ENCODE peak calls at places on chromosomes 5 and 9, in seven cellular contexts. J, V, R, M, I, H and Z are unnamed samples.

GRCh38 chr5:158414780-158415179 is 555.8 kb upstream of the CLINT1 start:
- DNase-seq in J (no peak), V (no peak), R (no peak), M (no peak), I (peak; percentile 86), H (no peak), Z (no peak)

GRCh38 chr9:8374471-8374870 is 574.9 kb upstream of the DMAC1 start:
- DNase-seq in J (no peak), V (no peak), R (no peak), M (no peak), I (no peak), H (no peak), Z (no peak)

GRCh38 chr5:57032151-57032551 is 80.2 kb upstream of the MIER3 start:
- DNase-seq in J (no peak), V (no peak), R (no peak), M (peak; percentile 60), I (no peak), H (peak; percentile 70), Z (no peak)

GRCh38 chr9:128246471-128246870 is 29.3 kb downstream of the GOLGA2 start:
- DNase-seq in J (no peak), V (no peak), R (no peak), M (no peak), I (no peak), H (no peak), Z (no peak)

GRCh38 chr9:87263291-87263690 is 234.4 kb upstream of the DAPK1 start:
- DNase-seq in J (no peak), V (peak; percentile 39), R (peak; percentile 10), M (peak; percentile 7), I (no peak), H (peak; percentile 1), Z (no peak)

GRCh38 chr9:97689401-97689800 is 7.7 kb downstream of the XPA start:
- DNase-seq in J (no peak), V (no peak), R (no peak), M (no peak), I (peak; percentile 17), H (no peak), Z (peak; percentile 48)

GRCh38 chr5:123265551-123265950 is 157.7 kb downstream of the CEP120 start:
- DNase-seq in J (no peak), V (no peak), R (no peak), M (no peak), I (peak; percentile 34), H (no peak), Z (no peak)

GRCh38 chr5:154593091-154593490 is 115.1 kb upstream of the HAND1 start:
- DNase-seq in J (no peak), V (no peak), R (no peak), M (no peak), I (peak; percentile 56), H (no peak), Z (no peak)

GRCh38 chr9:97388721-97389238 is 23.1 kb upstream of the TDRD7 start:
- DNase-seq in J (no peak), V (no peak), R (no peak), M (no peak), I (no peak), H (no peak), Z (peak; percentile 88)

DNA sequence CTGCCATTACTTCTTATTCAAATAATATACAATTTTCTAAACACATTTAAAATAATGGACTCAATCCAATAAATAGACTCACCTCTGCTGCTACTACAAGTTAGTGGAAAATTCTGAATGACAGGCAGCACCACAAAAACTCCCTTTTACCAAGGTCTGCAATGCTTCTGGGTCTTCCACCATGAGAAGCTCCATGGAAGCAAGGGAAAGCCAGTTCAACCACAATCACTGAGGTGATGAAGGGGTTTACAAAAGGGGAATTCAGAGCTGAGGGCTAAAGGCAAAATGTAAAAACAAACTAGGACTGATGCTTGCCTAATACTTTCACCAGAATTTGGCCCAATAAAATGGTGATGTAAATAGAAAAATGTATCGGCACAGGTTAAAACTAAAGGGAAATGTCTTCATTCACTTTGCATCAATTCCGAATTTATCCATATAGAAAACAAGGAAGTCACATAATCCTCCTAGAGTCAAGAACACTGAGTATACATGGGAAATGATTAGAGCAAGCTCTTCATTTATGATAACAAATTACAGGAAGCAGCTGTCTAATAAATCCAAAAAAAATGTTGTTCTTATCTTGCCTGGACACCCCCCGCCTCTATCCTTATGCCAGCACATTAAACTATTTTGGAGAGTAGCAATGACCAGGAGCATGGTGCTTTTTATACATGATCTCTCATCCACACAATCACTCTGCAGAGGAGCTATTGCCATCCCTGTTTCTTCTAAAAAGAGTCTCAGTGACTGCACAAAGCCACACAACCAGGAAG is 66.3 kb upstream of the NFIB start:
- DNase-seq in J (no peak), V (no peak), R (peak; percentile 17), M (no peak), I (no peak), H (no peak), Z (no peak)
- TF ChIP-seq POLR2A in J (no peak), V (no peak), R (no peak), M (no peak), I (no peak), H (no peak), Z (no peak)

GRCh38 chr5:388266-389196 is 54.4 kb upstream of the EXOC3 start:
- DNase-seq in J (no peak), V (no peak), R (no peak), M (no peak), I (no peak), H (no peak), Z (no peak)

GRCh38 chr5:387491-388265 is 55.3 kb upstream of the EXOC3 start:
- DNase-seq in J (no peak), V (no peak), R (no peak), M (no peak), I (no peak), H (no peak), Z (no peak)

GRCh38 chr5:385321-385720 is 57.7 kb upstream of the EXOC3 start:
- DNase-seq in J (no peak), V (no peak), R (no peak), M (no peak), I (no peak), H (no peak), Z (no peak)

GRCh38 chr5:389197-389821 is 53.7 kb upstream of the EXOC3 start:
- DNase-seq in J (no peak), V (no peak), R (no peak), M (no peak), I (no peak), H (no peak), Z (no peak)

GRCh38 chr5:386432-387341 is 56.3 kb upstream of the EXOC3 start:
- DNase-seq in J (no peak), V (no peak), R (no peak), M (no peak), I (peak; percentile 76), H (no peak), Z (no peak)
- TF ChIP-seq POLR2A in J (no peak), V (no peak), R (no peak), M (no peak), I (no peak), H (no peak), Z (no peak)

DNA sequence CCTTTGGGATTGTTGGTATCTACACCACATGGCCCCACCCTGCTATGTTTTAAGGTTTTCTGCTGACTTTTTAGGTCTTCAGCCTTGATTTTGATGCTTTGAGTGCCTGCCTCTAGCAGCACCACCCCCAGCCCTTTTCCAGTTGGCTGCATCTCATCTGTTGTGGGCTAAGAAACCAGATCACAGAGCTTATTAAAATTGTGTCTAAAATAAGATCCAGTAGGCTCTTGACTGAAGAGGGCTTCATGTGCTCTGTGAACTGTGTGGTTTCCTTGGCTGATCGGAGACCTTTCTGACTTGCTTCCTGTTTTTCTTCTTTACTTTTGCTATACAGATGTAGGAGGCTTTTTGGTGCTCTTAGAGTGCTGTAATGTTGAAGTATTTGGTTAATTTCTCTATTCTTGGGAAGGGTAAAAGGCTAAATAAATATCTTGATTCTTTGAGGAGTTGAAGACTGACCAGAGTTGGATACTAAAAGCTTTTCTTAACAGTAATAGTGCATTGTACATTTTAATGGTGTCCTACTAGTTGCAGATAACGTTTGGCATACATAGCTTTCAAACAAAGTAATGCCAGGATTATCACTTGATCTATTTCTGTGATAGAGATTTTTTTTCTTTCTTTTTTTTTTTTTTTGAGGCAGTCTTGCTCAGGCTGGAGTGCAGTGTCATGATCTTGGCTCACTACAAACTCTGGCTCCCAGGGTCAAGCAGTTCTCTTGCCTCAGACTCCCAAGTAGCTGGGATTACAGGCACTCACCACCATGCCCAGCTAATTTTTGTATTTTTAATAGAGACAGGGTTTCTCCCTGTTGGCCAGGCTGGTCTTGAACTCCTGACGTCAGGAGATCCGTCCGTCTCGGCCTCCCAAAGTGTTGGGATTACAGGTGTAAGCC is 4.5 kb downstream of the UBE2D2 start:
- DNase-seq in J (no peak), V (no peak), R (peak; percentile 12), M (no peak), I (peak; percentile 34), H (no peak), Z (no peak)
- TF ChIP-seq POLR2A in J (no peak), V (no peak), R (no peak), M (no peak), I (no peak), H (no peak), Z (no peak)

GRCh38 chr9:76456202-76456926 is 2.6 kb upstream of the GCNT1 start:
- DNase-seq in J (no peak), V (peak; percentile 90), R (peak; percentile 91), M (no peak), I (peak; percentile 82), H (no peak), Z (peak; percentile 61)
- TF ChIP-seq POLR2A in J (no peak), V (no peak), R (no peak), M (no peak), I (no peak), H (no peak), Z (no peak)

DNA sequence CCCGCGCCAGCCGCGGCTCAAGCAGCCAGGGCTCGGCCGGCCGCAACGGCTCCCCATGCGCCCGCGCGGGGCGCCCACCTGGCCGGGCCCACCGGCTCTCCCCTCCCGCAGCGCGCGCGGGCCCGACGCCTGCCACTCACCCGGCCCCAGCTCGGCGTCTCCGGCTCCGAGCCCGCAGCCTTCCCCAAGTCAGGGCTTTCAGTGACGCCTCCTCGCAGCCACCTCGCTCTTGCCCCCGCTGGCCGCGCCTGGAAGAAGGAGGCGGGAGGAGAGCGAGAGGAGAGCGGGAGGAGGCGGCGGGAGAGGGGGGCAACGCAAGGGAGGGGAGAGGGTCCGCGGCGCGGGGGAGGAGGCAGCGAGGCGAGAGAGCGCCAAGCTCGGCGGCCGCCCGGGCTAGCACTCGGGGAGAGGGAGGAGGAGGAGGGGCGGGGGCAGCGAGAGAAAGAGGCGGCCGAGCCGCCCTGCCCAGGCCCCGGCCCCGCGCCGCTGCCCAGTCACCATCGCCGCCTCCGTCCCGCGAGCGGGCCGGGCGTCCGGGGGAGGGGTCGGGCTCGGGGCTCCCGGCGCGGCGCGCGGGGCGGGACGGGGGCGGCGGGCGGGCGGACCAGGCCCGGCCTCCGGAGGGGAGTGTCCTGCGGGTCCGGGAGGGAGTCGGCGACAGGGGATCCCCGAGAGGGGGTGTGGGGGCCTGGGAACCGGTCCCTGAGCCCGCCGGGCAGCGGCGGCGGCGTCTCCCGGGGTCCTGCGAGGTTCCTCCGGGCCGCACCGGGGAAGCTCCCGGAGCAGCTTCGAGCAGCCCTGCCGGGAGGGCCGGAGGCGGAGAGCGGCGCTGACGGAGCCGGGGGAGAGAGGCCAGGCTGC is at the start of gene LHFPL2:
- DNase-seq in J (peak; percentile 85), V (peak; percentile 87), R (peak; percentile 73), M (peak; percentile 78), I (peak; percentile 68), H (no peak), Z (no peak)
- TF ChIP-seq POLR2A in J (no peak), V (peak; percentile 68), R (no peak), M (peak; percentile 45), I (peak; percentile 63), H (no peak), Z (peak; percentile 46)